ENCODE peak calls at places on chromosomes 5 and 9, in six cellular contexts. One of them, this sample, is unnamed.

GRCh38 chr5:109907751-109908150 is 218.0 kb downstream of the MAN2A1 start:
- DNase-seq in M059J: peak; percentile 35
- DNase-seq in iPS-NIHi11: no peak
- DNase-seq in brain pericyte: no peak
- DNase-seq in anterior cingulate cortex: no peak
- DNase-seq in myocyte: peak; percentile 90
- DNase-seq in this sample: no peak

GRCh38 chr9:136013116-136013515 is 51.9 kb upstream of the UBAC1 start:
- DNase-seq in M059J: no peak
- DNase-seq in iPS-NIHi11: no peak
- DNase-seq in brain pericyte: no peak
- DNase-seq in anterior cingulate cortex: no peak
- DNase-seq in myocyte: no peak
- DNase-seq in this sample: no peak

GRCh38 chr9:3578786-3579185 is 53.0 kb upstream of the RFX3 start:
- DNase-seq in M059J: peak; percentile 52
- DNase-seq in iPS-NIHi11: no peak
- DNase-seq in brain pericyte: no peak
- DNase-seq in anterior cingulate cortex: no peak
- DNase-seq in myocyte: peak; percentile 50
- DNase-seq in this sample: no peak

GRCh38 chr5:72499730-72500129 is 7.5 kb downstream of the ZNF366 start:
- DNase-seq in M059J: no peak
- DNase-seq in iPS-NIHi11: no peak
- DNase-seq in brain pericyte: no peak
- DNase-seq in anterior cingulate cortex: no peak
- DNase-seq in myocyte: no peak
- DNase-seq in this sample: no peak

GRCh38 chr5:72246954-72247442 is 73.0 kb downstream of the MRPS27 start:
- DNase-seq in M059J: peak; percentile 76
- DNase-seq in iPS-NIHi11: no peak
- DNase-seq in brain pericyte: no peak
- DNase-seq in anterior cingulate cortex: no peak
- DNase-seq in myocyte: peak; percentile 38
- DNase-seq in this sample: no peak

GRCh38 chr5:14726066-14726838 is 61.7 kb downstream of the OTULIN start:
- DNase-seq in M059J: peak; percentile 80
- DNase-seq in iPS-NIHi11: no peak
- DNase-seq in brain pericyte: no peak
- DNase-seq in anterior cingulate cortex: no peak
- DNase-seq in myocyte: peak; percentile 82
- DNase-seq in this sample: no peak

GRCh38 chr9:90894956-90895687 is 93.5 kb downstream of the SYK start:
- DNase-seq in M059J: no peak
- DNase-seq in iPS-NIHi11: peak; percentile 57
- DNase-seq in brain pericyte: no peak
- DNase-seq in anterior cingulate cortex: no peak
- DNase-seq in myocyte: peak; percentile 70
- DNase-seq in this sample: no peak

GRCh38 chr5:149166128-149166527 is 24.8 kb downstream of the ABLIM3 start:
- DNase-seq in M059J: peak; percentile 70
- DNase-seq in iPS-NIHi11: no peak
- DNase-seq in brain pericyte: no peak
- DNase-seq in anterior cingulate cortex: no peak
- DNase-seq in myocyte: no peak
- DNase-seq in this sample: no peak

GRCh38 chr9:137742698-137743097 is 123.9 kb downstream of the EHMT1 start:
- DNase-seq in M059J: no peak
- DNase-seq in iPS-NIHi11: no peak
- DNase-seq in brain pericyte: no peak
- DNase-seq in anterior cingulate cortex: no peak
- DNase-seq in myocyte: no peak
- DNase-seq in this sample: no peak

GRCh38 chr9:132160802-132161742 is 786 bp upstream of the NTNG2 start:
- DNase-seq in M059J: peak; percentile 77
- DNase-seq in iPS-NIHi11: no peak
- DNase-seq in brain pericyte: no peak
- DNase-seq in anterior cingulate cortex: peak; percentile 48
- DNase-seq in myocyte: peak; percentile 59
- DNase-seq in this sample: no peak

GRCh38 chr5:135445306-135445940 is 1.7 kb downstream of the DCANP1 start:
- DNase-seq in M059J: no peak
- DNase-seq in iPS-NIHi11: no peak
- DNase-seq in brain pericyte: no peak
- DNase-seq in anterior cingulate cortex: no peak
- DNase-seq in myocyte: no peak
- DNase-seq in this sample: no peak

GRCh38 chr5:2879701-2880100 is 128.2 kb upstream of the IRX2 start:
- DNase-seq in M059J: no peak
- DNase-seq in iPS-NIHi11: no peak
- DNase-seq in brain pericyte: no peak
- DNase-seq in anterior cingulate cortex: no peak
- DNase-seq in myocyte: no peak
- DNase-seq in this sample: no peak

GRCh38 chr9:83669067-83669466 is 38.7 kb downstream of the UBQLN1 start:
- DNase-seq in M059J: no peak
- DNase-seq in iPS-NIHi11: no peak
- DNase-seq in brain pericyte: no peak
- DNase-seq in anterior cingulate cortex: no peak
- DNase-seq in myocyte: no peak
- DNase-seq in this sample: no peak

GRCh38 chr5:50711280-50711679 is 44.8 kb downstream of the PARP8 start:
- DNase-seq in M059J: peak; percentile 52
- DNase-seq in iPS-NIHi11: peak; percentile 19
- DNase-seq in brain pericyte: no peak
- DNase-seq in anterior cingulate cortex: no peak
- DNase-seq in myocyte: peak; percentile 87
- DNase-seq in this sample: no peak

GRCh38 chr9:27019589-27019988 is 14.1 kb upstream of the LRRC19 start:
- DNase-seq in M059J: peak; percentile 7
- DNase-seq in iPS-NIHi11: no peak
- DNase-seq in brain pericyte: no peak
- DNase-seq in anterior cingulate cortex: no peak
- DNase-seq in myocyte: no peak
- DNase-seq in this sample: no peak

GRCh38 chr9:77807846-77808749 is 160.0 kb upstream of the GNA14 start:
- DNase-seq in M059J: peak; percentile 28
- DNase-seq in iPS-NIHi11: no peak
- DNase-seq in brain pericyte: no peak
- DNase-seq in anterior cingulate cortex: no peak
- DNase-seq in myocyte: no peak
- DNase-seq in this sample: no peak

GRCh38 chr5:53350408-53350807 is 130.0 kb upstream of the FST start:
- DNase-seq in M059J: no peak
- DNase-seq in iPS-NIHi11: no peak
- DNase-seq in brain pericyte: no peak
- DNase-seq in anterior cingulate cortex: no peak
- DNase-seq in myocyte: no peak
- DNase-seq in this sample: no peak

GRCh38 chr9:135961811-135962695 is 880 bp upstream of the UBAC1 start:
- DNase-seq in M059J: no peak
- DNase-seq in iPS-NIHi11: no peak
- DNase-seq in brain pericyte: no peak
- DNase-seq in anterior cingulate cortex: no peak
- DNase-seq in myocyte: no peak
- DNase-seq in this sample: no peak

GRCh38 chr5:71899865-71900342 is 180.8 kb downstream of the CARTPT start:
- DNase-seq in M059J: peak; percentile 79
- DNase-seq in iPS-NIHi11: no peak
- DNase-seq in brain pericyte: no peak
- DNase-seq in anterior cingulate cortex: no peak
- DNase-seq in myocyte: peak; percentile 65
- DNase-seq in this sample: no peak

GRCh38 chr5:1396029-1396816 is 49.0 kb downstream of the SLC6A3 start:
- DNase-seq in M059J: no peak
- DNase-seq in iPS-NIHi11: no peak
- DNase-seq in brain pericyte: no peak
- DNase-seq in anterior cingulate cortex: no peak
- DNase-seq in myocyte: peak; percentile 10
- DNase-seq in this sample: no peak

GRCh38 chr5:115524199-115524598 is 20.4 kb downstream of the FEM1C start:
- DNase-seq in M059J: peak; percentile 7
- DNase-seq in iPS-NIHi11: no peak
- DNase-seq in brain pericyte: no peak
- DNase-seq in anterior cingulate cortex: no peak
- DNase-seq in myocyte: no peak
- DNase-seq in this sample: no peak

GRCh38 chr9:127919253-127919815 is 2.5 kb upstream of the ST6GALNAC4 start:
- DNase-seq in M059J: peak; percentile 100
- DNase-seq in iPS-NIHi11: no peak
- DNase-seq in brain pericyte: peak; percentile 81
- DNase-seq in anterior cingulate cortex: no peak
- DNase-seq in myocyte: peak; percentile 94
- DNase-seq in this sample: no peak

GRCh38 chr5:127549551-127549950 is 32.1 kb downstream of the PRRC1 start:
- DNase-seq in M059J: no peak
- DNase-seq in iPS-NIHi11: no peak
- DNase-seq in brain pericyte: no peak
- DNase-seq in anterior cingulate cortex: no peak
- DNase-seq in myocyte: no peak
- DNase-seq in this sample: no peak

GRCh38 chr5:135437796-135438560 is 9.2 kb downstream of the DCANP1 start:
- DNase-seq in M059J: peak; percentile 96
- DNase-seq in iPS-NIHi11: peak; percentile 51
- DNase-seq in brain pericyte: no peak
- DNase-seq in anterior cingulate cortex: no peak
- DNase-seq in myocyte: peak; percentile 93
- DNase-seq in this sample: no peak

GRCh38 chr9:133120343-133121199 is 469 bp downstream of the RALGDS start:
- DNase-seq in M059J: no peak
- DNase-seq in iPS-NIHi11: no peak
- DNase-seq in brain pericyte: no peak
- DNase-seq in anterior cingulate cortex: peak; percentile 62
- DNase-seq in myocyte: no peak
- DNase-seq in this sample: no peak

GRCh38 chr5:108726446-108727091 is 21.1 kb upstream of the FER start:
- DNase-seq in M059J: peak; percentile 19
- DNase-seq in iPS-NIHi11: no peak
- DNase-seq in brain pericyte: no peak
- DNase-seq in anterior cingulate cortex: peak; percentile 36
- DNase-seq in myocyte: no peak
- DNase-seq in this sample: no peak

GRCh38 chr5:131635755-131636479 is 888 bp upstream of the RAPGEF6 start:
- DNase-seq in M059J: no peak
- DNase-seq in iPS-NIHi11: no peak
- DNase-seq in brain pericyte: peak; percentile 22
- DNase-seq in anterior cingulate cortex: no peak
- DNase-seq in myocyte: peak; percentile 28
- DNase-seq in this sample: no peak

GRCh38 chr9:17600962-17601593 is 22.2 kb downstream of the SH3GL2 start:
- DNase-seq in M059J: peak; percentile 89
- DNase-seq in iPS-NIHi11: no peak
- DNase-seq in brain pericyte: no peak
- DNase-seq in anterior cingulate cortex: no peak
- DNase-seq in myocyte: peak; percentile 28
- DNase-seq in this sample: no peak

GRCh38 chr9:3865373-3865772 is 339.6 kb upstream of the RFX3 start:
- DNase-seq in M059J: peak; percentile 41
- DNase-seq in iPS-NIHi11: no peak
- DNase-seq in brain pericyte: no peak
- DNase-seq in anterior cingulate cortex: no peak
- DNase-seq in myocyte: no peak
- DNase-seq in this sample: no peak

GRCh38 chr5:26932238-26932637 is 106.1 kb downstream of the CDH9 start:
- DNase-seq in M059J: no peak
- DNase-seq in iPS-NIHi11: no peak
- DNase-seq in brain pericyte: no peak
- DNase-seq in anterior cingulate cortex: no peak
- DNase-seq in myocyte: no peak
- DNase-seq in this sample: no peak

GRCh38 chr5:109956884-109957283 is 267.2 kb downstream of the MAN2A1 start:
- DNase-seq in M059J: no peak
- DNase-seq in iPS-NIHi11: no peak
- DNase-seq in brain pericyte: no peak
- DNase-seq in anterior cingulate cortex: no peak
- DNase-seq in myocyte: no peak
- DNase-seq in this sample: no peak

GRCh38 chr5:14250094-14250777 is 107.1 kb downstream of the TRIO start:
- DNase-seq in M059J: no peak
- DNase-seq in iPS-NIHi11: peak; percentile 60
- DNase-seq in brain pericyte: no peak
- DNase-seq in anterior cingulate cortex: peak; percentile 74
- DNase-seq in myocyte: no peak
- DNase-seq in this sample: no peak

GRCh38 chr9:89884356-89885083 is 279.7 kb downstream of the GADD45G start:
- DNase-seq in M059J: no peak
- DNase-seq in iPS-NIHi11: no peak
- DNase-seq in brain pericyte: no peak
- DNase-seq in anterior cingulate cortex: no peak
- DNase-seq in myocyte: peak; percentile 61
- DNase-seq in this sample: no peak

GRCh38 chr5:62306494-62307363 is 723 bp downstream of the KIF2A start:
- DNase-seq in M059J: peak; percentile 45
- DNase-seq in iPS-NIHi11: peak; percentile 58
- DNase-seq in brain pericyte: no peak
- DNase-seq in anterior cingulate cortex: peak; percentile 69
- DNase-seq in myocyte: peak; percentile 41
- DNase-seq in this sample: peak; percentile 61

This sample was measured in progenitor cell of endocrine pancreas.